ENCODE peak calls at places on chromosomes 11 and 22, in five cellular contexts. L is HepG2, X is K562, Y is H1, E is GM12878. Z is an unnamed sample.
A peak's percentile ranks its signal among the peaks of the same experiment; 100 is the strongest.

GRCh38 chr22:37909756-37910155 is 3.7 kb downstream of the MICALL1 start:
- DNase-seq in E (no peak), Y (no peak), L (no peak), X (no peak), Z (no peak)

GRCh38 chr22:23833017-23833795 is 5.6 kb downstream of the DERL3 start:
- DNase-seq in L (no peak), Y (no peak), X (no peak), E (no peak), Z (no peak)

GRCh38 chr11:60915250-60915914 is 1.4 kb downstream of the TMEM109 start:
- DNase-seq in X (no peak), E (peak; percentile 69), L (no peak), Y (no peak), Z (peak; percentile 85)

GRCh38 chr11:13251961-13252360 is 25.6 kb upstream of the BMAL1 start:
- DNase-seq in L (no peak), E (no peak), X (no peak), Y (no peak), Z (no peak)

GRCh38 chr11:46293616-46294015 is 16.2 kb downstream of the CREB3L1 start:
- DNase-seq in X (no peak), E (no peak), L (no peak), Y (no peak), Z (no peak)

GRCh38 chr22:30191049-30191701 is 55.4 kb downstream of the LIF start:
- DNase-seq in Y (no peak), X (no peak), L (peak; percentile 71), E (no peak), Z (no peak)

GRCh38 chr11:36453678-36454077 is 56.4 kb downstream of the TRAF6 start:
- DNase-seq in Y (no peak), X (no peak), L (no peak), E (no peak), Z (no peak)

GRCh38 chr11:95556342-95557151 is 233.0 kb downstream of the FAM76B start:
- DNase-seq in E (peak; percentile 75), Y (no peak), X (no peak), L (no peak), Z (peak; percentile 2)

GRCh38 chr11:68040957-68041591 is 2.2 kb downstream of the TCIRG1 start:
- DNase-seq in X (no peak), E (no peak), L (no peak), Y (no peak), Z (no peak)

GRCh38 chr11:118277312-118277711 is 13.2 kb upstream of the MPZL2 start:
- DNase-seq in Y (no peak), X (no peak), E (no peak), L (peak; percentile 39), Z (peak; percentile 17)

GRCh38 chr22:27603823-27604190 is 197.7 kb downstream of the MN1 start:
- DNase-seq in L (no peak), X (no peak), Y (no peak), E (no peak), Z (peak; percentile 47)

GRCh38 chr22:29154364-29155048 is 51.2 kb upstream of the EMID1 start:
- DNase-seq in E (no peak), L (peak; percentile 49), Y (peak; percentile 39), X (peak; percentile 73), Z (peak; percentile 85)

GRCh38 chr22:48098243-48098935 is 1335.9 kb downstream of the TBC1D22A start:
- DNase-seq in X (no peak), Y (no peak), E (peak; percentile 93), L (no peak), Z (no peak)

GRCh38 chr11:114384487-114384886 is 15.8 kb downstream of the C11orf71 start:
- DNase-seq in L (no peak), X (no peak), E (no peak), Y (no peak), Z (no peak)

GRCh38 chr22:30308518-30309230 is 18.1 kb downstream of the TBC1D10A start:
- DNase-seq in L (no peak), X (no peak), E (peak; percentile 65), Y (no peak), Z (no peak)

GRCh38 chr11:72985645-72986044 is 156.5 kb downstream of the FCHSD2 start:
- DNase-seq in E (no peak), X (no peak), Y (no peak), L (peak; percentile 15), Z (no peak)

GRCh38 chr22:35409783-35410662 is 10.1 kb downstream of the MCM5 start:
- DNase-seq in L (no peak), Y (no peak), E (peak; percentile 91), X (no peak), Z (no peak)

GRCh38 chr11:46553746-46554204 is 40.0 kb downstream of the AMBRA1 start:
- DNase-seq in L (peak; percentile 42), E (no peak), Y (no peak), X (no peak), Z (no peak)

GRCh38 chr11:93028959-93029536 is 59.6 kb downstream of the MTNR1B start:
- DNase-seq in Y (no peak), X (no peak), E (no peak), L (no peak), Z (no peak)

GRCh38 chr11:102453286-102453797 is 777 bp upstream of the TMEM123 start:
- DNase-seq in E (no peak), L (no peak), Y (no peak), X (peak; percentile 30), Z (peak; percentile 51)

GRCh38 chr22:47793304-47794101 is 1031.1 kb downstream of the TBC1D22A start:
- DNase-seq in E (no peak), L (no peak), X (no peak), Y (no peak), Z (no peak)

GRCh38 chr11:102763440-102763839 is 17.0 kb downstream of the MMP10 start:
- DNase-seq in L (no peak), E (no peak), Y (no peak), X (no peak), Z (no peak)

GRCh38 chr11:798093-798713 is at the start of gene SLC25A22:
- DNase-seq in Y (no peak), L (peak; percentile 49), E (no peak), X (peak; percentile 84), Z (peak; percentile 90)

GRCh38 chr22:37904572-37905533 is 1.2 kb upstream of the MICALL1 start:
- DNase-seq in Y (no peak), X (peak; percentile 53), L (peak; percentile 58), E (no peak), Z (peak; percentile 40)

DNA sequence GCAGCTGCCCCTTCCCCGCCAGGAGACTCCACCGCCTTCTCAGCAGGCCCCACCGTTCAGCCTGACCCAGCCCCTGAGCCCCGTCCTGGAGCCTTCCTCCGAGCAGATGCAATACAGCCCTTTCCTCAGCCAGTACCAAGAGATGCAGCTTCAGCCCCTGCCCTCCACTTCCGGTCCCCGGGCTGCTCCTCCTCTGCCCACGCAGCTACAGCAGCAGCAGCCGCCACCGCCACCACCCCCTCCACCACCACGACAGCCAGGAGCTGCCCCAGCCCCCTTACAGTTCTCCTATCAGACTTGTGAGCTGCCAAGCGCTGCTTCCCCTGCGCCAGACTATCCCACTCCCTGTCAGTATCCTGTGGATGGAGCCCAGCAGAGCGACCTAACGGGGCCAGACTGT is 42.6 kb downstream of the PPP2R1B start:
- DNase-seq in E (no peak), L (no peak), X (no peak), Y (no peak), Z (peak; percentile 45)
- H3K36me3 ChIP-seq in E (peaks cover 27% of the 10 kb centered on the region), L (peaks cover 76% of the 10 kb centered on the region), X (peaks cover 78% of the 10 kb centered on the region), Y (peaks cover 6% of the 10 kb centered on the region), Z (peaks cover 3% of the 10 kb centered on the region)

DNA sequence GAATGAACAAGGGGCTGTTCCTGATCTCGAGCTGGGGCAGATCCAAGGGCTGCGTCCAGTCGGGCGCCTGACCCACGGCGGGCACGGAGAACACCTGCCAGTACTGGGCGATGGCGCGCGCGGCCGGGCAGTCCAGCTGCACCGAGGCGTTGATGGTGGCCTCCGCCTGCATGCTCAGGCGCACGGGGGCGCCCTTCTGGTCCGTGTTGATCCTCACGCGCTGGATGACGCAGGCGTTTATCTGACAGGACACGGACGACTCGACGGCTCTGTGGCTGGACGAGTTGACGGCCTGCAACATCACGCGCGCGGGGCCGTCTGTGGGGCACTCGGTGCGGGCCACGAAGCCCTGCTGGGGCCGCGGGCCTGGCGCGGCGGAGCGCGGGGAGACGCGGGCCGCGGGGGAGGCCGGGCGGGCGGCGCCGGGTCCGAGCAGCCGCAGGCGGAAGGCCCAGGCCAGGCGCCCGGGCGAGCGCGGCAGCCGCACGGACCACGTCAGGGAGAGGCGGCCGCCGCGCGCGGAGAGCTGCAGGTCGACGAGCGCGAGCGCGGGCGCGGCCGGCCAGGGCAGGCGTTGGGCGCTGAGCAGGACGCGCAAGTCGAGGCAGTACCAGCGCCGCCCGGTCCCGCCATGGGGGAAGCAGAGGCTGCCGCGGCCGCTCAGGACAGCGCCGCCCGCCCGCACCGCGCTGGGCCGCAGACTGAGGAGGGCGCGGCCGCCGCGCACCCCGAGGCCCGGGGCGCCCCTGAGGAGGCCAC is 515 bp downstream of the PKDREJ start:
- DNase-seq in X (no peak), Y (peak; percentile 46), L (no peak), E (no peak), Z (peak; percentile 91)
- TF ChIP-seq CREB1 in X (no peak), Y (peak; percentile 90), L (no peak), E (no peak), Z (peak; percentile 81)

DNA sequence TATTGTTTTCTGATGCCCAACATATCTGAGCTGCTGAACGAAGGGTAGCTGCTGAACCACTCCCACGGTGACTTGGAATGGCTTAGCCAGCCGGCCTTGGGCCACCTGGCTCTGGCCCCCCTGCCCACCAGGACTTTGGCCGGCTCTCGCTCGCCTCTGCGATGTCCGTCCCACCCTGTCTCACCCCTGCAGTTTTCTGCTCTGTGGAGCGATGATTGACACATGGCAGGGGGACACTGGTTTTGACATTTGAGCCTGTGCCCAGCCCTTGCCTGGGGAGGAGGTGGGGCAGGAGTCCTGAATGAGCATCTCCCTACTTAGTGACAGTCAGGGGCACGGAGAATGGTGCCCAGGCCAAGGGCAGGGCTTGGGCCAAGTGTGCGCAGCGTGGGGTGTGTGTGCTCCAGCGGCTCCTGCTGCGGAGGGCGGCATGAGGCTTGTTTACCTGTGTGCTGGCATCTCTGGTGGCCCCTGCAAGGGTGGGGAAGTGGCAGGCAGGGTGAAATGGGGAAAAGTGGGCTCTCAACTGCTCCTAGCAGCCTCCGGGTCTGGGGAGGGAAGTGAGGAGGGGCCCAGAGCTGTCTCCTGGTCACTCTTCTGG is 15.7 kb upstream of the CDKN1C start:
- DNase-seq in X (no peak), L (no peak), Y (no peak), E (no peak), Z (no peak)
- H3K4me1 ChIP-seq in X (peaks cover 76% of the 10 kb centered on the region), L (peaks cover 28% of the 10 kb centered on the region), Y (peaks cover 19% of the 10 kb centered on the region), E (peaks cover 18% of the 10 kb centered on the region), Z (peaks cover 5% of the 10 kb centered on the region)

GRCh38 chr22:19467912-19468311 is 11.1 kb downstream of the UFD1 start:
- DNase-seq in X (no peak), L (no peak), E (no peak), Y (no peak), Z (no peak)

GRCh38 chr22:19466848-19467752 is 11.9 kb downstream of the UFD1 start:
- DNase-seq in Y (no peak), L (no peak), X (peak; percentile 61), E (no peak), Z (no peak)

GRCh38 chr22:19470010-19470409 is 9.0 kb downstream of the UFD1 start:
- DNase-seq in X (no peak), Y (no peak), E (no peak), L (no peak), Z (no peak)

GRCh38 chr22:19471572-19471971 is 7.4 kb downstream of the UFD1 start:
- DNase-seq in X (no peak), L (no peak), Y (no peak), E (no peak), Z (no peak)

DNA sequence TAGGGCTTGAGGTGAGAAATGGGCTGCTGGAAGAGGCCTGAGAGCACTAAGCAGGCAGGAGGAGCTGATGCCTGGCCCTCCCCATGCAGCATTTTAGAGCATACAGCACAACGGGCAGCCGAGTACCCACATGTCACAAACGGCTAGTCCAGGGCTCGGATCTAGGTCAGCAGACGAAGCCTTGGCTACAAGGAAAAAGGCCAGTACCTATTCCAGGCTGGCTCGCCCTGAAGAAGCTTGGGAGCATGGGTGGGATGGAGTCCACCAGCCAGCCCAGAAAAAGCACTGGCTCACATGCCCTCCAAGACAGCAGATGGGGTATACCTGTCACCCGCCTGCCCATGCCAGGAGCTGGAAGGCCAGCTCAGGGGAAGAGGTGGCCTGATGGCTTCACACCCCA is 9.6 kb downstream of the UFD1 start:
- DNase-seq in L (no peak), E (no peak), X (no peak), Y (no peak), Z (no peak)
- H3K36me3 ChIP-seq in L (peaks cover 95% of the 10 kb centered on the region), E (peaks cover 50% of the 10 kb centered on the region), X (peaks cover 99% of the 10 kb centered on the region), Y (peaks cover 30% of the 10 kb centered on the region), Z (peaks cover 39% of the 10 kb centered on the region)

Z was measured in GM23338.